ENCODE peak calls at places on chromosomes 5 and 9, in six cellular contexts. S is esophagus squamous epithelium, G is PC-3, T is body of pancreas, H is fibroblast of the aortic adventitia, X is choroid plexus epithelial cell. E is an unnamed sample.

GRCh38 chr9:92636627-92637026 is 33.3 kb downstream of the IPPK start:
- DNase-seq in H (no peak), T (no peak), G (no peak), S (no peak), X (no peak), E (no peak)

GRCh38 chr5:6358434-6358820 is 19.9 kb downstream of the MED10 start:
- DNase-seq in X (no peak), T (no peak), S (no peak), G (no peak), H (no peak), E (no peak)

GRCh38 chr9:89410709-89411111 is 87.2 kb downstream of the SEMA4D start:
- DNase-seq in S (no peak), X (no peak), T (no peak), G (peak), H (no peak), E (no peak)

GRCh38 chr9:6805532-6805931 is 47.8 kb downstream of the KDM4C start:
- DNase-seq in T (peak), X (peak), S (no peak), H (peak), G (no peak), E (no peak)

GRCh38 chr5:74392698-74393431 is 247.7 kb downstream of the ENC1 start:
- DNase-seq in X (peak), H (peak), T (no peak), G (peak), S (no peak), E (peak)

GRCh38 chr5:120576588-120576987 is 112.5 kb downstream of the PRR16 start:
- DNase-seq in S (no peak), G (no peak), X (no peak), H (no peak), T (no peak), E (no peak)

GRCh38 chr9:137297060-137297664 is 4.9 kb downstream of the NRARP start:
- DNase-seq in G (no peak), X (no peak), T (no peak), S (no peak), H (no peak), E (no peak)

GRCh38 chr9:131739192-131739961 is 499 bp downstream of the RAPGEF1 start:
- DNase-seq in X (no peak), G (peak), S (no peak), T (peak), H (peak), E (no peak)

GRCh38 chr9:82930116-82930515 is 132.8 kb downstream of the RASEF start:
- DNase-seq in H (no peak), S (no peak), T (no peak), G (no peak), X (peak), E (no peak)

GRCh38 chr5:100562821-100563220 is 27.6 kb downstream of the FAM174A start:
- DNase-seq in T (no peak), G (no peak), H (no peak), S (no peak), X (no peak), E (peak)

GRCh38 chr9:27335088-27335487 is 38.1 kb upstream of the EQTN start:
- DNase-seq in T (no peak), G (no peak), S (no peak), H (no peak), X (no peak), E (no peak)

GRCh38 chr9:118283488-118283887 is 579.3 kb downstream of the TLR4 start:
- DNase-seq in X (no peak), T (no peak), S (no peak), G (no peak), H (no peak), E (no peak)

GRCh38 chr5:138978085-138978484 is 103.0 kb upstream of the LRRTM2 start:
- DNase-seq in X (no peak), S (no peak), G (no peak), H (peak), T (no peak), E (no peak)

GRCh38 chr5:147712583-147712982 is 69.9 kb downstream of the JAKMIP2 start:
- DNase-seq in T (no peak), H (no peak), S (no peak), G (no peak), X (no peak), E (no peak)
- H3K4me3 ChIP-seq in T (no peak), H (no peak), S (no peak), G (no peak), X (no peak), E (no peak)

GRCh38 chr5:132797651-132798050 is 15.5 kb upstream of the SOWAHA start:
- DNase-seq in S (no peak), H (no peak), T (no peak), X (no peak), G (no peak), E (no peak)

GRCh38 chr5:132800545-132800944 is 12.6 kb upstream of the SOWAHA start:
- DNase-seq in X (no peak), H (no peak), S (no peak), T (no peak), G (no peak), E (no peak)

GRCh38 chr5:132799392-132799791 is 13.7 kb upstream of the SOWAHA start:
- DNase-seq in S (no peak), T (no peak), H (no peak), G (no peak), X (no peak), E (no peak)

GRCh38 chr5:132807163-132807838 is 5.8 kb upstream of the SOWAHA start:
- DNase-seq in H (no peak), X (no peak), S (no peak), T (peak), G (no peak), E (no peak)

GRCh38 chr5:132802044-132802684 is 10.9 kb upstream of the SOWAHA start:
- DNase-seq in G (no peak), H (no peak), X (no peak), T (no peak), S (no peak), E (no peak)
- TF ChIP-seq CTCF in G (no peak), H (no peak), X (no peak), T (no peak), S (no peak), E (no peak)

DNA sequence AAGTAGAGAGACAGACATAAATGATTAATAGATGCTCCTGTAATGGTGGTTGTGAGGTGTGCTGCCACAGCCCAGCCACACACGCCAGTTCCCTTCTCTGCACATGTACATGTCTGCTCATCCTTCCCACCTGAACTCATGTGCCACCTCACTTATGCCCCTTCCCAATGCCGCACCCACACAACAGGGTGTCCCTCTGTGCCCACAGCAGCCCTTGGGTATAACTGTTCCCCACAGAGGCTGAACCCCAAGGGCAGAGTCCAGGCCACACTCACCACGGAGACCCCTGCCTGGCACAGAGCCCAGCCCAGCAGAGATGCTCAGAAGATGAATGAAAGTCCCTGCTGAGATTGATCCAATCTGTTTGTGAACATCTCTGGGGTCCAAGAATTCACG is 29.7 kb downstream of the IRF1 start:
- DNase-seq in H (no peak), G (no peak), X (no peak), T (no peak), S (no peak), E (no peak)
- H3K4me3 ChIP-seq in H (no peak), G (no peak), X (no peak), T (no peak), S (no peak), E (no peak)

DNA sequence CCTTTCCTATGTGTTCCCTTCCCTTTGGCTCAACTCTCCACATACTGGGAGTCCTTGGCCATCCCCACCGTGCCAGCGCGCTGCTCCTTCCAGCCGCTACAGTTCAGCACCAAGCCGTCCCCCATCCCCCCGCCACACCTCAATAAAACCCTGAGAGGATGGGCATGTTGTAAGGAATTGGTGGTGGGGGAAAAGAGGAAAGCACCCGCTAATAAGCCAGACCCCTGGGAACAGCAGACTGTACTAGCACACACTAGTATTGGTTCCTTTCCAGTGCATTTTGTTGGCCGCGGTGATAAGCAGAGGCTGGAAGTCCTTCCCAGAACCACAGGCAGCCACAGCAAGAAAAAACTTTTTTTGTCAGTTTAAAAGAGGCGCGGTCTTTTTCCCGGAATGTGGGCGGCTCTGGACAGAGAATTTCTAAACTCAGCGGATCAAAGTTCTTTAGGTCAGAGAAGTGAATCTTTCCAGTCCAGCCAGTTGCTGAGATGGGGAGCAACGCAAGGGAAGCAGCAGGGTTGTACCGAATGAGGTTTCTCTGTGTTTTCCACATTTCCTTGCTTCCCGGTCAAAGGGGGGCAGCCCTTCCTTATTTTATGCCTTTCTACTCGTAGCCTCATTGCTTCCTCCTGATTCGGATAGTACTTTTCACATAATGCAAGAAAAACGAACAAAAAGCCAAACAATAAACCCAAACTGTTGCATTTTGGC is 2.1 kb downstream of the CHSY3 start:
- DNase-seq in G (no peak), T (peak), H (peak), S (no peak), X (peak), E (no peak)
- TF ChIP-seq CTCF in G (no peak), T (no peak), H (peak), S (no peak), X (peak), E (no peak)

GRCh38 chr9:36997414-36997813 is 36.7 kb downstream of the PAX5 start:
- DNase-seq in H (no peak), T (no peak), X (no peak), G (peak), S (no peak), E (no peak)

GRCh38 chr9:36995927-36996471 is 38.1 kb downstream of the PAX5 start:
- DNase-seq in S (no peak), T (peak), X (peak), H (peak), G (peak), E (peak)

GRCh38 chr9:36993933-36994764 is 39.9 kb downstream of the PAX5 start:
- DNase-seq in T (no peak), H (peak), X (no peak), G (no peak), S (no peak), E (no peak)

GRCh38 chr9:36999728-37000333 is 34.2 kb downstream of the PAX5 start:
- DNase-seq in S (no peak), X (no peak), H (no peak), G (no peak), T (no peak), E (no peak)

GRCh38 chr9:36996677-36997076 is 37.4 kb downstream of the PAX5 start:
- DNase-seq in H (no peak), T (no peak), G (no peak), S (no peak), X (no peak), E (no peak)
- H3K4me3 ChIP-seq in H (no peak), T (no peak), G (no peak), S (no peak), X (no peak), E (no peak)

GRCh38 chr5:45796959-45797553 is 100.9 kb upstream of the HCN1 start:
- DNase-seq in S (no peak), X (no peak), H (no peak), G (peak), T (no peak), E (no peak)
- TF ChIP-seq CTCF in S (no peak), X (no peak), H (no peak), G (peak), T (peak), E (peak)

GRCh38 chr5:39273314-39273954 is 54.1 kb upstream of the FYB1 start:
- DNase-seq in H (no peak), X (no peak), G (no peak), T (no peak), S (no peak), E (no peak)
- H3K4me3 ChIP-seq in H (no peak), X (no peak), G (no peak), T (no peak), S (no peak), E (no peak)

E was measured in LNCaP clone FGC.